ENCODE peak calls at places on chromosomes 4 and X, in six cellular contexts. F is ELR, O is psoas muscle, W is right atrium auricular region, X is ovary, I is activated T-cell treated with anti-CD3 and anti-CD28 coated beads for 1 hour. P is an unnamed sample.
A peak's percentile ranks its signal among the peaks of the same experiment; 100 is the strongest.

GRCh38 chr4:86508436-86508835 is 85.7 kb upstream of the PTPN13 start:
- DNase-seq in F (peak; percentile 48), O (no peak), W (no peak), X (no peak), I (no peak), P (no peak)

GRCh38 chr4:95129036-95129435 is 371.3 kb downstream of the BMPR1B start:
- DNase-seq in F (no peak), O (no peak), W (no peak), X (no peak), I (no peak), P (no peak)

GRCh38 chrX:124209792-124210576 is 122.5 kb upstream of the TEX13D start:
- DNase-seq in F (no peak), O (no peak), W (no peak), X (no peak), I (no peak), P (no peak)

GRCh38 chrX:150063673-150064072 is 125.4 kb upstream of the EOLA2 start:
- DNase-seq in F (no peak), O (no peak), W (no peak), X (no peak), I (no peak), P (no peak)

GRCh38 chr4:7929530-7929951 is 10.1 kb downstream of the AFAP1 start:
- DNase-seq in F (no peak), O (no peak), W (no peak), X (no peak), I (no peak), P (no peak)

GRCh38 chrX:108216862-108217571 is 125.4 kb downstream of the ATG4A start:
- DNase-seq in F (no peak), O (no peak), W (no peak), X (no peak), I (no peak), P (no peak)

GRCh38 chrX:42988700-42989099 is 210.7 kb upstream of the PPP1R2C start:
- DNase-seq in F (no peak), O (no peak), W (no peak), X (no peak), I (no peak), P (no peak)

GRCh38 chr4:3411676-3412075 is 30.1 kb upstream of the HGFAC start:
- DNase-seq in F (no peak), O (peak; percentile 28), W (no peak), X (peak; percentile 14), I (no peak), P (no peak)

GRCh38 chrX:43633757-43634156 is 22.3 kb upstream of the MAOA start:
- DNase-seq in F (no peak), O (no peak), W (no peak), X (no peak), I (no peak), P (no peak)

GRCh38 chr4:71004281-71004851 is 10.9 kb downstream of the DCK start:
- DNase-seq in F (no peak), O (no peak), W (no peak), X (no peak), I (peak; percentile 30), P (no peak)

GRCh38 chrX:69093960-69094935 is 71.0 kb downstream of the PJA1 start:
- DNase-seq in F (peak; percentile 63), O (no peak), W (no peak), X (no peak), I (no peak), P (no peak)

GRCh38 chrX:68440940-68441339 is 7.6 kb upstream of the OPHN1 start:
- DNase-seq in F (peak; percentile 50), O (no peak), W (peak; percentile 61), X (peak; percentile 80), I (no peak), P (no peak)

GRCh38 chr4:123936615-123937014 is 540.0 kb downstream of the SPRY1 start:
- DNase-seq in F (no peak), O (no peak), W (no peak), X (no peak), I (no peak), P (no peak)

GRCh38 chr4:29309050-29309449 is 1411.1 kb upstream of the PCDH7 start:
- DNase-seq in F (peak; percentile 89), O (no peak), W (no peak), X (no peak), I (no peak), P (no peak)

GRCh38 chr4:6749340-6750171 is 33.0 kb upstream of the KIAA0232 start:
- DNase-seq in F (peak; percentile 72), O (peak; percentile 82), W (peak; percentile 89), X (no peak), I (no peak), P (no peak)

GRCh38 chr4:168877779-168878491 is 132.1 kb downstream of the CBR4 start:
- DNase-seq in F (no peak), O (peak; percentile 74), W (no peak), X (no peak), I (no peak), P (peak; percentile 85)

GRCh38 chr4:128675083-128675482 is 134.4 kb upstream of the JADE1 start:
- DNase-seq in F (no peak), O (no peak), W (no peak), X (no peak), I (no peak), P (no peak)

GRCh38 chr4:139767168-139767567 is 101.5 kb downstream of the MGST2 start:
- DNase-seq in F (no peak), O (no peak), W (no peak), X (no peak), I (no peak), P (peak; percentile 10)

GRCh38 chr4:5050520-5050955 is 742 bp upstream of the STK32B start:
- DNase-seq in F (peak; percentile 78), O (peak; percentile 76), W (peak; percentile 78), X (peak; percentile 65), I (no peak), P (peak; percentile 92)

GRCh38 chr4:154911097-154911496 is 130.0 kb downstream of the RBM46 start:
- DNase-seq in F (peak; percentile 14), O (no peak), W (no peak), X (no peak), I (no peak), P (no peak)

GRCh38 chrX:12709047-12709446 is 82.2 kb upstream of the PRPS2 start:
- DNase-seq in F (no peak), O (no peak), W (no peak), X (no peak), I (no peak), P (no peak)

GRCh38 chr4:141802324-141802723 is 165.9 kb downstream of the IL15 start:
- DNase-seq in F (peak; percentile 44), O (no peak), W (no peak), X (no peak), I (no peak), P (no peak)

GRCh38 chrX:134670241-134670811 is 12.1 kb upstream of the PLAC1 start:
- DNase-seq in F (peak; percentile 73), O (peak; percentile 55), W (no peak), X (no peak), I (no peak), P (no peak)

P was measured in osteocyte.